ENCODE peak calls at places on chromosome 22, in four cellular contexts. U is A549, B is HepG2, V is GM12878. F is an unnamed sample.

GRCh38 chr22:27372969-27373670 is 428.4 kb downstream of the MN1 start:
- DNase-seq in U (no peak), B (peak), V (no peak), F (no peak)

GRCh38 chr22:20141186-20142077 is 9.4 kb downstream of the CCDC188 start:
- DNase-seq in U (no peak), B (no peak), V (no peak), F (no peak)

GRCh38 chr22:38240734-38241252 is 32.0 kb downstream of the TMEM184B start:
- DNase-seq in U (peak), B (no peak), V (no peak), F (peak)

GRCh38 chr22:33083212-33083611 is 25.0 kb upstream of the SYN3 start:
- DNase-seq in U (no peak), B (no peak), V (peak), F (no peak)

GRCh38 chr22:30552719-30553118 is 6.2 kb upstream of the SEC14L6 start:
- DNase-seq in U (no peak), B (no peak), V (no peak), F (no peak)

GRCh38 chr22:46068908-46069481 is 81.3 kb upstream of the PPARA start:
- DNase-seq in U (no peak), B (no peak), V (no peak), F (no peak)

GRCh38 chr22:29152381-29153138 is 53.1 kb upstream of the EMID1 start:
- DNase-seq in U (no peak), B (no peak), V (no peak), F (peak)

GRCh38 chr22:33018232-33018864 is 39.8 kb downstream of the SYN3 start:
- DNase-seq in U (peak), B (peak), V (peak), F (peak)

GRCh38 chr22:20218320-20218872 is 49.7 kb downstream of the RTN4R start:
- DNase-seq in U (no peak), B (no peak), V (no peak), F (no peak)

GRCh38 chr22:39839917-39840510 is 53.5 kb downstream of the ENTHD1 start:
- DNase-seq in U (no peak), B (no peak), V (peak), F (peak)

GRCh38 chr22:19062139-19062789 is 59.9 kb downstream of the DGCR2 start:
- DNase-seq in U (no peak), B (no peak), V (no peak), F (no peak)

GRCh38 chr22:29820941-29821789 is 16.9 kb downstream of the ASCC2 start:
- DNase-seq in U (peak), B (peak), V (peak), F (peak)

GRCh38 chr22:39820266-39820665 is 73.3 kb downstream of the ENTHD1 start:
- DNase-seq in U (peak), B (no peak), V (no peak), F (no peak)

GRCh38 chr22:47740109-47740805 is 977.8 kb downstream of the TBC1D22A start:
- DNase-seq in U (no peak), B (no peak), V (no peak), F (no peak)

GRCh38 chr22:46081036-46081830 is 69.1 kb upstream of the PPARA start:
- DNase-seq in U (no peak), B (no peak), V (no peak), F (no peak)

GRCh38 chr22:22060200-22061084 is 77.9 kb upstream of the TOP3B start:
- DNase-seq in U (peak), B (peak), V (no peak), F (peak)
- TF ChIP-seq CHD4 in U (no peak), B (no peak), V (no peak), F (no peak)

GRCh38 chr22:44730034-44730433 is 22.3 kb upstream of the ARHGAP8 start:
- DNase-seq in U (no peak), B (no peak), V (no peak), F (no peak)

GRCh38 chr22:44728761-44729261 is 23.6 kb upstream of the ARHGAP8 start:
- DNase-seq in U (no peak), B (no peak), V (no peak), F (no peak)

GRCh38 chr22:44727709-44728108 is 24.7 kb upstream of the ARHGAP8 start:
- DNase-seq in U (no peak), B (no peak), V (no peak), F (no peak)

GRCh38 chr22:44730490-44731356 is 21.7 kb upstream of the ARHGAP8 start:
- DNase-seq in U (no peak), B (no peak), V (no peak), F (no peak)

GRCh38 chr22:44729391-44730012 is 22.9 kb upstream of the ARHGAP8 start:
- DNase-seq in U (no peak), B (no peak), V (no peak), F (no peak)
- TF ChIP-seq CHD4 in U (no peak), B (no peak), V (no peak), F (no peak)

GRCh38 chr22:17239156-17239701 is 20.0 kb upstream of the ADA2 start:
- DNase-seq in U (no peak), B (no peak), V (no peak), F (no peak)
- TF ChIP-seq CHD4 in U (no peak), B (no peak), V (no peak), F (no peak)

DNA sequence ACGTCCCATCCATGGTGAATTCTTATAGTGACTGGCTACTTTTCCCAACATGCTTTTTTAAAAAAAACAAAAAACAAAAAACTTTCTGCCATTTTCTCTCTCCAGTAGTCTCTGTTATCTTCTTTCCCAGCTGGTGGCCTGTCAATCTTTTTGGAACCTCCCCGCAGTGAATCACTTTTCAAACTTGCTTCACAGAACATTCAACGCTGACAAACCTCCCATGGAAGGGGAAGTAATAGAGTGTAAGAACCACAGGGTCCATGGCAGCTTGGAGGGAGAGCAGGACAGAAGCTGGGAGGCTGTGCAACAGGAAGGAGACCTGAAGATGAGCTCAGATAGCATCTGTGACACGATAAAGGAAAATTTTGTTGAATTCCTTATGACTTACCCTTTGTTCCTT is 9.8 kb upstream of the CECR2 start:
- DNase-seq in U (no peak), B (no peak), V (no peak), F (peak)
- TF ChIP-seq CHD4 in U (no peak), B (no peak), V (no peak), F (no peak)

DNA sequence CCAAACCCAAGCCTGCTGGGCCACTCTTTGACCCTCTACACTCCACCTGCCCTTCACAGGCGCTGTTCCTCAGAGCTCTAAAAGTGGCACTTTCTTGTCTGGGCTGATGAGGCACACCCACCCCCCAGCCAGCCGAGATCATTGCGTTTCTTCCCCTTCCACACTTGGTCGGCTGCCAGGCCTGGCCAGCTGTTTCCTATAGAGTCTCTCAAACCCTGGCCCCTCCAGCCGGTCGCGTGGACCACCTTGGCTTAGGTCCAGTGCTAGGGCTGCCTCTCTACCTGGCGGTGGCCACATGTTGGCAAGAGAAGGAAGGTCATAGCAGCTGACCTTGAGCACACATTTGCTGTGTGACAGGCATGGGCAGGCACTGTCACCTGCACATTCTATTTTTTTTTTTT is 60.6 kb downstream of the PPP6R2 start:
- DNase-seq in U (no peak), B (no peak), V (no peak), F (no peak)
- TF ChIP-seq CHD4 in U (no peak), B (no peak), V (no peak), F (no peak)

GRCh38 chr22:41302016-41302767 is 867 bp downstream of the ZC3H7B start:
- DNase-seq in U (no peak), B (no peak), V (no peak), F (no peak)
- TF ChIP-seq CHD4 in U (no peak), B (no peak), V (no peak), F (no peak)

F was measured in K562.